ENCODE peak calls at places on chromosomes 2 and 18, in four cellular contexts. One of them, this sample, is unnamed.
A peak's percentile ranks its signal among the peaks of the same experiment; 100 is the strongest.

GRCh38 chr18:10322408-10322807 is 132.0 kb upstream of the APCDD1 start:
- DNase-seq in H1: no peak
- DNase-seq in sigmoid colon: no peak
- DNase-seq in A549: no peak
- DNase-seq in this sample: no peak

GRCh38 chr2:47259829-47260228 is 104.7 kb upstream of the STPG4 start:
- DNase-seq in H1: no peak
- DNase-seq in sigmoid colon: no peak
- DNase-seq in A549: no peak
- DNase-seq in this sample: no peak

GRCh38 chr2:119483896-119484718 is 40.2 kb downstream of the SCTR start:
- DNase-seq in sigmoid colon: no peak
- DNase-seq in H1: no peak
- DNase-seq in A549: no peak
- DNase-seq in this sample: no peak

GRCh38 chr2:30453498-30453897 is 6.5 kb downstream of the LCLAT1 start:
- DNase-seq in H1: no peak
- DNase-seq in sigmoid colon: no peak
- DNase-seq in A549: no peak
- DNase-seq in this sample: no peak

GRCh38 chr2:191318729-191319078 is 73.5 kb downstream of the MYO1B start:
- DNase-seq in H1: no peak
- DNase-seq in sigmoid colon: no peak
- DNase-seq in A549: peak; percentile 75
- DNase-seq in this sample: peak; percentile 78

GRCh38 chr18:9775172-9775571 is 67.1 kb downstream of the RAB31 start:
- DNase-seq in H1: no peak
- DNase-seq in sigmoid colon: no peak
- DNase-seq in A549: no peak
- DNase-seq in this sample: no peak

GRCh38 chr2:38554973-38555595 is 47.6 kb downstream of the HNRNPLL start:
- DNase-seq in H1: no peak
- DNase-seq in sigmoid colon: no peak
- DNase-seq in A549: peak; percentile 54
- DNase-seq in this sample: no peak

GRCh38 chr2:156333951-156334495 is 1.5 kb upstream of the NR4A2 start:
- DNase-seq in A549: peak; percentile 55
- DNase-seq in sigmoid colon: peak; percentile 89
- DNase-seq in H1: no peak
- DNase-seq in this sample: peak; percentile 77

GRCh38 chr18:39057423-39058057 is 1491.9 kb upstream of the CELF4 start:
- DNase-seq in H1: no peak
- DNase-seq in sigmoid colon: no peak
- DNase-seq in A549: no peak
- DNase-seq in this sample: no peak

GRCh38 chr2:7633556-7634153 is 716.4 kb downstream of the RNF144A start:
- DNase-seq in sigmoid colon: no peak
- DNase-seq in H1: no peak
- DNase-seq in A549: no peak
- DNase-seq in this sample: no peak

GRCh38 chr2:209566250-209566649 is 142.4 kb downstream of the MAP2 start:
- DNase-seq in sigmoid colon: no peak
- DNase-seq in A549: no peak
- DNase-seq in H1: no peak
- DNase-seq in this sample: no peak

GRCh38 chr2:171595456-171595855 is 73.2 kb downstream of the CYBRD1 start:
- DNase-seq in H1: no peak
- DNase-seq in sigmoid colon: no peak
- DNase-seq in A549: no peak
- DNase-seq in this sample: no peak

GRCh38 chr2:14340703-14341102 is 291.8 kb upstream of the LRATD1 start:
- DNase-seq in A549: no peak
- DNase-seq in H1: no peak
- DNase-seq in sigmoid colon: no peak
- DNase-seq in this sample: no peak
- H3K27ac ChIP-seq in A549: no peak overlapping the region
- H3K27ac ChIP-seq in H1: no peak overlapping the region
- H3K27ac ChIP-seq in sigmoid colon: no peak overlapping the region
- H3K27ac ChIP-seq in this sample: no peak overlapping the region

DNA sequence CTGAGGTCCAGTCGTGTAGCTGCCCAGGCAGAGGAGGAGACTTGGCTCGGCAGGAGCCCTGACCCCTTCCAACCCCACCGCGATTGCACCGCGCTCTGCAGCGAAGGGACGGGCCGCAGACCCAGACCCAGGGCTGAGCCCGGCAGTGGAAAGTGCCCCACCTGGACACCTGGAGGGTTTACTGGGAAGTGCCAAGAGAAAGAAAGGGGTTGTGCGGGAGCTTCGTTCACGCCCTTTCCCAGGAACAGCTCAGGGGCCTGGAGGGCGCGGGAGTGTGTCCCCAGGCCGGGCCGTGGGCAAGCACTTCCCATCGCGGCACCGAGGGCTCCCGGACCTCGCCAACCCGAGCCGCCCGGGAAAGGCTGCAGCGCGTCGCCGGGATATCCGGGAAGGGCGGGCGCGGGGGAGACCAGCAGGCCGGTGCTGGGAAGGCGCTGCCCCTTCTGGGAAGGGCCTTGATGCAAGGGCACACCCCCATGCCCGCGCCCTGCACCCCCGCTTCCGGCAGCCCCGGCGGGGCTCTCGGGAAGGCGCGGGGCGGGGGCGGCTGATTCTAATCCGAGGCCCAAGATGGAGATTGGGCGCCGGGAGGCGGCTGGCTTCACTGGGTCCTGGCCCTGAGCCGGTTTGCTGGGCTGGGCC is 36.1 kb upstream of the MRPL33 start:
- DNase-seq in sigmoid colon: peak; percentile 88
- DNase-seq in H1: peak; percentile 47
- DNase-seq in A549: no peak
- DNase-seq in this sample: peak; percentile 78
- TF ChIP-seq EP300 in sigmoid colon: peak; percentile 51
- TF ChIP-seq EP300 in H1: no peak
- TF ChIP-seq EP300 in A549: no peak
- TF ChIP-seq EP300 in this sample: peak; percentile 98

DNA sequence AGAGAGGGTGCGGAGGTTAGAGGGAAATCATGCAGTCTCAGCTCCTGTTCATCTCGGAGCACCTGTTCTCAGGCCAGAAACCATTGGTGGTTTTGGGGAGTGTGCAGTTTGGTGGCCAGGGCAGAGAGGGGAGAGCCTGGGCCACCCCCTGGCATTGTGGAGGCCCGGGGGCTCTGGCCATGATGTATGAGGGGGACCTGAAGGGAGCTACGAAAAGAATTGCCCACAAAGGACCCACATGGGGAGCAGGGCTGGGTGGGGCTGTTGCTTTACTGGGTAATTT is 87.7 kb downstream of the DGKD start:
- DNase-seq in A549: no peak
- DNase-seq in sigmoid colon: peak; percentile 33
- DNase-seq in H1: no peak
- DNase-seq in this sample: no peak
- H3K27ac ChIP-seq in A549: peak overlapping the region; percentile 94
- H3K27ac ChIP-seq in sigmoid colon: no peak overlapping the region
- H3K27ac ChIP-seq in H1: no peak overlapping the region
- H3K27ac ChIP-seq in this sample: no peak overlapping the region

GRCh38 chr2:21162615-21162878 is 38.8 kb downstream of the TDRD15 start:
- DNase-seq in A549: no peak
- DNase-seq in H1: no peak
- DNase-seq in sigmoid colon: no peak
- DNase-seq in this sample: no peak

GRCh38 chr2:21165350-21165749 is 41.6 kb downstream of the TDRD15 start:
- DNase-seq in sigmoid colon: no peak
- DNase-seq in A549: no peak
- DNase-seq in H1: no peak
- DNase-seq in this sample: no peak

GRCh38 chr2:21161832-21162614 is 38.3 kb downstream of the TDRD15 start:
- DNase-seq in A549: no peak
- DNase-seq in sigmoid colon: no peak
- DNase-seq in H1: no peak
- DNase-seq in this sample: no peak

GRCh38 chr2:21161122-21161521 is 37.4 kb downstream of the TDRD15 start:
- DNase-seq in A549: no peak
- DNase-seq in sigmoid colon: no peak
- DNase-seq in H1: no peak
- DNase-seq in this sample: no peak

GRCh38 chr2:21163213-21163612 is 39.4 kb downstream of the TDRD15 start:
- DNase-seq in H1: no peak
- DNase-seq in A549: no peak
- DNase-seq in sigmoid colon: no peak
- DNase-seq in this sample: no peak
- TF ChIP-seq EP300 in H1: no peak
- TF ChIP-seq EP300 in A549: no peak
- TF ChIP-seq EP300 in sigmoid colon: no peak
- TF ChIP-seq EP300 in this sample: no peak

GRCh38 chr2:61959381-61960293 is 54.2 kb downstream of the COMMD1 start:
- DNase-seq in H1: no peak
- DNase-seq in sigmoid colon: no peak
- DNase-seq in A549: peak; percentile 50
- DNase-seq in this sample: peak; percentile 45
- H3K27ac ChIP-seq in H1: no peak overlapping the region
- H3K27ac ChIP-seq in sigmoid colon: no peak overlapping the region
- H3K27ac ChIP-seq in A549: no peak overlapping the region
- H3K27ac ChIP-seq in this sample: peak overlapping the region; percentile 61

GRCh38 chr2:232980683-232981082 is 32.4 kb downstream of the NGEF start:
- DNase-seq in sigmoid colon: no peak
- DNase-seq in H1: no peak
- DNase-seq in A549: peak; percentile 17
- DNase-seq in this sample: no peak

GRCh38 chr2:232979871-232980461 is 33.1 kb downstream of the NGEF start:
- DNase-seq in sigmoid colon: no peak
- DNase-seq in H1: no peak
- DNase-seq in A549: peak; percentile 88
- DNase-seq in this sample: peak; percentile 67

GRCh38 chr2:232982926-232983668 is 30.0 kb downstream of the NGEF start:
- DNase-seq in H1: no peak
- DNase-seq in sigmoid colon: no peak
- DNase-seq in A549: no peak
- DNase-seq in this sample: no peak

GRCh38 chr2:232981767-232982360 is 31.2 kb downstream of the NGEF start:
- DNase-seq in H1: no peak
- DNase-seq in A549: no peak
- DNase-seq in sigmoid colon: no peak
- DNase-seq in this sample: no peak

DNA sequence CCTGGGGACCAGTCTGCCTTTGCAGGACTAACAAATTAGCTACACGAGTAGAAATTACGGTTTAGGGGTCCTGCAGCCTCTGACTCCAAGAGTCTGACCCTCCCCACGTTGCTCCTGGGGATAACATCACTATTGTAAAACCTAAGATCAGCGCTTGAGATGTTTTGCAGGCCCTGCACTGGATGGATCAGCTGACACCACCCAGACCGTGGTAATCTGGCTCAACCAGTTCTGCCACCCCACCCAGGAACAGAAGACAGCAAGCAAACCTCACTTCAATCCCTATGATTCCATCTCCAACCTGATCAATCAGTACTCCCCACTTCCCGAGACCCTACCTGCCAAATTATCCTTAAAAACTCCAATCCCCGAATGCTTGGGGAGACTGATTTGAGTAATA is 31.7 kb downstream of the NGEF start:
- DNase-seq in H1: no peak
- DNase-seq in A549: no peak
- DNase-seq in sigmoid colon: no peak
- DNase-seq in this sample: peak; percentile 87
- TF ChIP-seq EP300 in H1: no peak
- TF ChIP-seq EP300 in A549: no peak
- TF ChIP-seq EP300 in sigmoid colon: no peak
- TF ChIP-seq EP300 in this sample: no peak

GRCh38 chr2:33106115-33106514 is 159.4 kb downstream of the LTBP1 start:
- DNase-seq in A549: no peak
- DNase-seq in H1: no peak
- DNase-seq in sigmoid colon: no peak
- DNase-seq in this sample: no peak
- H3K27ac ChIP-seq in A549: no peak overlapping the region
- H3K27ac ChIP-seq in H1: no peak overlapping the region
- H3K27ac ChIP-seq in sigmoid colon: no peak overlapping the region
- H3K27ac ChIP-seq in this sample: no peak overlapping the region

GRCh38 chr18:5842653-5843052 is 52.7 kb downstream of the TMEM200C start:
- DNase-seq in sigmoid colon: no peak
- DNase-seq in H1: no peak
- DNase-seq in A549: no peak
- DNase-seq in this sample: no peak
- TF ChIP-seq EP300 in sigmoid colon: no peak
- TF ChIP-seq EP300 in H1: no peak
- TF ChIP-seq EP300 in A549: no peak
- TF ChIP-seq EP300 in this sample: no peak

GRCh38 chr2:101002562-101003277 is 631 bp downstream of the RPL31 start:
- DNase-seq in A549: peak; percentile 23
- DNase-seq in H1: no peak
- DNase-seq in sigmoid colon: no peak
- DNase-seq in this sample: peak; percentile 21

GRCh38 chr2:101007415-101008345 is 5.6 kb downstream of the RPL31 start:
- DNase-seq in H1: no peak
- DNase-seq in sigmoid colon: no peak
- DNase-seq in A549: peak; percentile 40
- DNase-seq in this sample: no peak

GRCh38 chr2:101003278-101003775 is 1.2 kb downstream of the RPL31 start:
- DNase-seq in sigmoid colon: no peak
- DNase-seq in A549: peak; percentile 25
- DNase-seq in H1: no peak
- DNase-seq in this sample: no peak

GRCh38 chr2:101004671-101005325 is 2.7 kb downstream of the RPL31 start:
- DNase-seq in sigmoid colon: no peak
- DNase-seq in H1: no peak
- DNase-seq in A549: no peak
- DNase-seq in this sample: no peak

DNA sequence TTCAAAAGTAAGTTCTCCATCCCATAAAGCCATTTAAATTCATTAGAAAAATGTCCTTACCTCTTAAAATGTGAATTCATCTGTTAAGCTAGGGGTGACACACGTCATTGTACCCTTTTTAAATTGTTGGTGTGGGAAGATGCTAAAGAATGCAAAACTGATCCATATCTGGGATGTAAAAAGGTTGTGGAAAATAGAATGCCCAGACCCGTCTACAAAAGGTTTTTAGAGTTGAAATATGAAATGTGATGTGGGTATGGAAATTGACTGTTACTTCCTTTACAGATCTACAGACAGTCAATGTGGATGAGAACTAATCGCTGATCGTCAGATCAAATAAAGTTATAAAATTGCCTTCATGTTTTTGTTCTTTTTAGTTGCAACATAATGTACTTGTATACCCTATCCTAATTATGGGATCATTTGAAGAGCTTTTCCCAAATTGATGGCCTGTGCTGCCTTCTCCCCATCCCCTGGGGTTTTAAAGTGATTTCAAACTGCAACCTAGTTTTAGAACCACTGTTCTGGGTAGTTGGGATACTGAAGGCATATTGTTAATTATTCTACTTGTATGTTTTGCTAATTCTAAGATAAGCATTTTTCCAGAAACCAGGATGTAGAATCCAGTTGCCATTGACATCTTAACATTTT is 4.1 kb downstream of the RPL31 start:
- DNase-seq in H1: no peak
- DNase-seq in sigmoid colon: no peak
- DNase-seq in A549: no peak
- DNase-seq in this sample: no peak
- H3K27ac ChIP-seq in H1: no peak overlapping the region
- H3K27ac ChIP-seq in sigmoid colon: no peak overlapping the region
- H3K27ac ChIP-seq in A549: no peak overlapping the region
- H3K27ac ChIP-seq in this sample: no peak overlapping the region

This sample was measured in transverse colon.